ENCODE peak calls at places on chromosomes 12 and 14, in five cellular contexts. W, P, J, X and K are unnamed samples.

GRCh38 chr14:101824339-101824727 is 62.8 kb downstream of the PPP2R5C start:
- DNase-seq in W (no peak), P (no peak), J (no peak), X (no peak), K (no peak)

GRCh38 chr12:87082756-87083155 is 826.6 kb upstream of the MGAT4C start:
- DNase-seq in W (no peak), P (no peak), J (no peak), X (no peak), K (no peak)

GRCh38 chr12:109440851-109441490 is 36.1 kb downstream of the KCTD10 start:
- DNase-seq in W (no peak), P (no peak), J (no peak), X (peak; percentile 12), K (no peak)

GRCh38 chr14:45089813-45090212 is 5.9 kb downstream of the PRPF39 start:
- DNase-seq in W (no peak), P (no peak), J (no peak), X (no peak), K (no peak)

GRCh38 chr14:33839193-33840076 is 111.4 kb downstream of the EGLN3 start:
- DNase-seq in W (peak; percentile 70), P (peak; percentile 24), J (peak; percentile 62), X (peak; percentile 52), K (peak; percentile 19)

GRCh38 chr12:16229676-16230075 is 47.8 kb downstream of the SLC15A5 start:
- DNase-seq in W (no peak), P (no peak), J (no peak), X (no peak), K (no peak)

GRCh38 chr12:101920906-101921305 is 43.5 kb downstream of the DRAM1 start:
- DNase-seq in W (no peak), P (no peak), J (no peak), X (no peak), K (no peak)

GRCh38 chr14:38108681-38109080 is 99.0 kb upstream of the SSTR1 start:
- DNase-seq in W (no peak), P (no peak), J (no peak), X (no peak), K (no peak)

GRCh38 chr14:66403183-66403582 is 83.0 kb upstream of the CCDC196 start:
- DNase-seq in W (no peak), P (no peak), J (no peak), X (peak; percentile 12), K (no peak)

GRCh38 chr12:117045998-117046374 is 53.2 kb downstream of the TESC start:
- DNase-seq in W (no peak), P (no peak), J (no peak), X (no peak), K (no peak)

GRCh38 chr14:61474021-61474420 is 152.6 kb downstream of the PRKCH start:
- DNase-seq in W (no peak), P (no peak), J (no peak), X (no peak), K (no peak)

GRCh38 chr14:104016873-104017650 is 68.4 kb upstream of the ASPG start:
- DNase-seq in W (no peak), P (no peak), J (no peak), X (no peak), K (no peak)

GRCh38 chr12:92593734-92594402 is 108.9 kb upstream of the PLEKHG7 start:
- DNase-seq in W (peak; percentile 80), P (no peak), J (no peak), X (peak; percentile 76), K (peak; percentile 68)

GRCh38 chr12:30755395-30755762 is 628 bp upstream of the CAPRIN2 start:
- DNase-seq in W (no peak), P (no peak), J (no peak), X (no peak), K (no peak)

GRCh38 chr12:80268924-80269749 is 169.8 kb downstream of the OTOGL start:
- DNase-seq in W (no peak), P (no peak), J (no peak), X (no peak), K (no peak)

GRCh38 chr14:63727231-63727735 is 582 bp downstream of the SGPP1 start:
- DNase-seq in W (peak; percentile 16), P (peak; percentile 38), J (peak; percentile 29), X (peak; percentile 52), K (no peak)

GRCh38 chr12:50317198-50317597 is 33.9 kb upstream of the LIMA1 start:
- DNase-seq in W (no peak), P (no peak), J (no peak), X (no peak), K (no peak)

GRCh38 chr14:44961151-44961729 is 507 bp downstream of the KLHL28 start:
- DNase-seq in W (peak; percentile 67), P (no peak), J (peak; percentile 57), X (peak; percentile 55), K (peak; percentile 56)

GRCh38 chr12:132063491-132063890 is 80.6 kb downstream of the DDX51 start:
- DNase-seq in W (peak; percentile 76), P (no peak), J (no peak), X (no peak), K (no peak)

GRCh38 chr14:32428149-32428548 is 99.1 kb downstream of the AKAP6 start:
- DNase-seq in W (no peak), P (no peak), J (no peak), X (no peak), K (no peak)

GRCh38 chr12:92533280-92533890 is 169.4 kb upstream of the PLEKHG7 start:
- DNase-seq in W (no peak), P (no peak), J (no peak), X (no peak), K (no peak)

GRCh38 chr12:84689638-84690037 is 223.0 kb downstream of the SLC6A15 start:
- DNase-seq in W (no peak), P (no peak), J (no peak), X (no peak), K (no peak)

DNA sequence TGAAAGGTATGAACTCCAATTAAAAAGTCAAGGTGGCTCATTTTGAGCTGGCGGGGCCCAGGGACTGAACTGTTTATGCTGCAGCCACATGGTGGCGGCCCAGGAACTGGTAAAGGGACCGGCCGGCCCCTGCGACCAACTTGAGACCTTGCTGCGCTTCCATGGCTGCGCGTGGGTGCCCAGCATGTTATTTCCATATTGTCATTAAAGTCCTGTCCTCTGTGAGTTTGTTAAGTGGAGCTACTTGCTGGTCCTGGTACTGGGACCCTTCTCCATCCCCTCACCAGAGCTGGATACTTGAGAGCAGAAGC is 62.3 kb downstream of the BEGAIN start:
- DNase-seq in W (peak; percentile 4), P (peak; percentile 20), J (no peak), X (peak; percentile 62), K (no peak)
- TF ChIP-seq CTCF in W (peak; percentile 26), P (peak; percentile 62), J (no peak), X (peak; percentile 86), K (peak; percentile 55)

GRCh38 chr12:51589060-51589459 is 2.0 kb upstream of the SCN8A start:
- DNase-seq in W (no peak), P (no peak), J (no peak), X (no peak), K (no peak)

GRCh38 chr12:51592034-51592705 is 1.1 kb downstream of the SCN8A start:
- DNase-seq in W (no peak), P (no peak), J (no peak), X (no peak), K (no peak)

GRCh38 chr12:51589557-51590176 is 1.4 kb upstream of the SCN8A start:
- DNase-seq in W (no peak), P (no peak), J (no peak), X (no peak), K (no peak)

GRCh38 chr12:51591020-51591901 is at the start of gene SCN8A:
- DNase-seq in W (peak; percentile 85), P (peak; percentile 58), J (peak; percentile 14), X (peak; percentile 50), K (peak; percentile 50)

GRCh38 chr12:51590347-51591019 is 550 bp upstream of the SCN8A start:
- DNase-seq in W (peak; percentile 91), P (peak; percentile 88), J (peak; percentile 14), X (peak; percentile 68), K (peak; percentile 48)
- TF ChIP-seq CTCF in W (peak; percentile 77), P (peak; percentile 84), J (peak; percentile 34), X (peak; percentile 85), K (no peak)

DNA sequence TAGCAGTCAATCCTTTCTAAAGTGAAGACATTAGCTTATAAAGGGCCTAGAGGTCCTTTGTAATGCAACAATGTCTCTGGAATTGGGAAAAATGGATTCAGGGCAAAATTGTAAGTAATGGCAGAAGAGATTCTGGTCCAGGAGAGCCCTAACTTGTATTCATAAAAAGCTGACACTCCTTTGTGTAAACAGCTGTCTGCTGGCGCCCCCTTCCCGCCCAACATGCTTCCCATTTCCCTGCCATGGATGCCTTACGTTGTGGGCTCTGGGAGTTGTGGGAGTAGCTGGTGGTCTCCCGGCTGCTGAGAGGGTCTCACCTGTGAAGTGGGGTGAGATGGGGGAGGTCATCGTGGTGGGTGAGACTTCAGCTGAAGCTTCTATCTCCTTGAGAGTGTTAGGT is 2.3 kb downstream of the ACRBP start:
- DNase-seq in W (no peak), P (no peak), J (peak; percentile 48), X (no peak), K (no peak)
- TF ChIP-seq CTCF in W (peak; percentile 57), P (peak; percentile 12), J (peak; percentile 54), X (no peak), K (no peak)

GRCh38 chr14:55028476-55028875 is 1.4 kb downstream of the SOCS4 start:
- DNase-seq in W (no peak), P (no peak), J (no peak), X (no peak), K (no peak)
- TF ChIP-seq CTCF in W (no peak), P (no peak), J (no peak), X (no peak), K (no peak)

GRCh38 chr12:42458575-42458974 is 131.0 kb downstream of the PRICKLE1 start:
- DNase-seq in W (no peak), P (no peak), J (no peak), X (no peak), K (no peak)
- TF ChIP-seq CTCF in W (peak; percentile 5), P (no peak), J (no peak), X (no peak), K (no peak)

DNA sequence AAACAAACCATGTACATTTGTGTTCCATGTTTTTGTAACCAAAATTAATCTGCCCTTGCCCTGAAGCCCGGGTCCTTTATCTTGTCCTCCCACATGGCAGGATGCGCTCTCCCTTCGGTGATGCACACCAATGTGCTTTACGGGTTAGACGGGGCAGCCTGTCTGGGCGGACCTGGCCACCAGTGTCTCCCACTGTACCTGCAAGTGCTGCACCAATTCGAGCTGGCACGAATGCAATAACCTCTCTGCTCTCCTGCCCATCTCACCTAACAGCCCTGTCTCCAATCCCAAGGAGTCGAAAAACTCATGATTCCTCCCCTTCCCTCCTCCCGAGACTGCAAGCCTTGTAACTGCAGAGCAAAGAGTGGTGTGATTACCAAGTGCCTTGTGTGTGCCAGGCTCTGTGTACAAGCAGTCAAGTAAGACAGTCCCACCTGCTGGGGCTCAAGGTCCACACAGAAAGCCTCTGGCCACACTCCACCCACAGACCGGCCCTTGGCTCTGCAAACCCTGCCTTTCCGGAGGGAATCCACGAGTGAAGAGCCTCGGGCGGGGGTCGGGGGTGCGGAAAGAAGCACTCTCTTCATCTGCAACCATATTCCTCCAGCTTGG is 85.1 kb downstream of the CCDC88C start:
- DNase-seq in W (no peak), P (no peak), J (no peak), X (peak; percentile 41), K (no peak)
- TF ChIP-seq CTCF in W (no peak), P (no peak), J (no peak), X (no peak), K (no peak)